ENCODE peak calls at places on chromosomes 6 and 20, in five cellular contexts. One of them, this sample, is unnamed.

GRCh38 chr6:87126501-87126900 is 28.9 kb upstream of the ZNF292 start:
- DNase-seq in amygdala: no peak
- DNase-seq in psoas muscle: no peak
- DNase-seq in heart right ventricle: no peak
- DNase-seq in posterior vena cava: no peak
- DNase-seq in this sample: no peak

GRCh38 chr6:4672772-4673171 is 103.4 kb upstream of the CDYL start:
- DNase-seq in heart right ventricle: no peak
- DNase-seq in psoas muscle: no peak
- DNase-seq in posterior vena cava: no peak
- DNase-seq in amygdala: no peak
- DNase-seq in this sample: no peak

GRCh38 chr6:148565321-148565926 is 181.4 kb upstream of the UST start:
- DNase-seq in heart right ventricle: no peak
- DNase-seq in amygdala: no peak
- DNase-seq in posterior vena cava: no peak
- DNase-seq in psoas muscle: no peak
- DNase-seq in this sample: no peak

GRCh38 chr6:37699138-37699766 is 1.6 kb upstream of the MDGA1 start:
- DNase-seq in heart right ventricle: no peak
- DNase-seq in amygdala: no peak
- DNase-seq in posterior vena cava: no peak
- DNase-seq in psoas muscle: no peak
- DNase-seq in this sample: no peak

GRCh38 chr6:159279790-159280277 is 110.6 kb downstream of the FNDC1 start:
- DNase-seq in amygdala: no peak
- DNase-seq in heart right ventricle: no peak
- DNase-seq in psoas muscle: no peak
- DNase-seq in posterior vena cava: no peak
- DNase-seq in this sample: no peak

GRCh38 chr6:169829786-169830185 is 78.4 kb downstream of the ERMARD start:
- DNase-seq in psoas muscle: no peak
- DNase-seq in heart right ventricle: no peak
- DNase-seq in amygdala: no peak
- DNase-seq in posterior vena cava: peak
- DNase-seq in this sample: no peak

GRCh38 chr20:23874747-23875146 is 4.8 kb downstream of the CST5 start:
- DNase-seq in heart right ventricle: no peak
- DNase-seq in posterior vena cava: no peak
- DNase-seq in psoas muscle: no peak
- DNase-seq in amygdala: no peak
- DNase-seq in this sample: no peak

GRCh38 chr20:47165376-47165865 is 191.1 kb downstream of the ZMYND8 start:
- DNase-seq in amygdala: no peak
- DNase-seq in psoas muscle: no peak
- DNase-seq in heart right ventricle: no peak
- DNase-seq in posterior vena cava: peak
- DNase-seq in this sample: no peak

GRCh38 chr20:19786311-19786710 is 28.3 kb downstream of the RIN2 start:
- DNase-seq in posterior vena cava: no peak
- DNase-seq in psoas muscle: no peak
- DNase-seq in amygdala: no peak
- DNase-seq in heart right ventricle: peak
- DNase-seq in this sample: peak

GRCh38 chr6:31954511-31954910 is 4.3 kb downstream of the NELFE start:
- DNase-seq in psoas muscle: no peak
- DNase-seq in posterior vena cava: no peak
- DNase-seq in heart right ventricle: no peak
- DNase-seq in amygdala: no peak
- DNase-seq in this sample: no peak

GRCh38 chr6:15363164-15363522 is 117.3 kb downstream of the JARID2 start:
- DNase-seq in amygdala: no peak
- DNase-seq in heart right ventricle: no peak
- DNase-seq in psoas muscle: no peak
- DNase-seq in posterior vena cava: no peak
- DNase-seq in this sample: no peak

GRCh38 chr20:1779567-1779966 is 115.6 kb upstream of the SIRPA start:
- DNase-seq in psoas muscle: no peak
- DNase-seq in heart right ventricle: no peak
- DNase-seq in amygdala: no peak
- DNase-seq in posterior vena cava: no peak
- DNase-seq in this sample: no peak

GRCh38 chr6:165098165-165098564 is 211.2 kb downstream of the C6orf118 start:
- DNase-seq in heart right ventricle: no peak
- DNase-seq in amygdala: no peak
- DNase-seq in psoas muscle: no peak
- DNase-seq in posterior vena cava: no peak
- DNase-seq in this sample: no peak

GRCh38 chr6:71197267-71197666 is 91.3 kb upstream of the OGFRL1 start:
- DNase-seq in amygdala: no peak
- DNase-seq in posterior vena cava: no peak
- DNase-seq in psoas muscle: no peak
- DNase-seq in heart right ventricle: no peak
- DNase-seq in this sample: no peak

GRCh38 chr6:18219611-18220010 is 44.7 kb downstream of the DEK start:
- DNase-seq in heart right ventricle: no peak
- DNase-seq in posterior vena cava: no peak
- DNase-seq in amygdala: no peak
- DNase-seq in psoas muscle: no peak
- DNase-seq in this sample: no peak

GRCh38 chr6:19869464-19869863 is 32.3 kb downstream of the ID4 start:
- DNase-seq in posterior vena cava: no peak
- DNase-seq in heart right ventricle: no peak
- DNase-seq in amygdala: no peak
- DNase-seq in psoas muscle: no peak
- DNase-seq in this sample: no peak

GRCh38 chr6:63537126-63537958 is 34.9 kb upstream of the LOC128125822 start:
- DNase-seq in heart right ventricle: no peak
- DNase-seq in psoas muscle: no peak
- DNase-seq in posterior vena cava: no peak
- DNase-seq in amygdala: no peak
- DNase-seq in this sample: no peak

GRCh38 chr6:114514153-114514552 is 171.3 kb upstream of the HS3ST5 start:
- DNase-seq in heart right ventricle: no peak
- DNase-seq in amygdala: no peak
- DNase-seq in psoas muscle: no peak
- DNase-seq in posterior vena cava: no peak
- DNase-seq in this sample: no peak

GRCh38 chr20:62830821-62831220 is 14.0 kb downstream of the COL9A3 start:
- DNase-seq in psoas muscle: peak
- DNase-seq in amygdala: no peak
- DNase-seq in heart right ventricle: no peak
- DNase-seq in posterior vena cava: no peak
- DNase-seq in this sample: no peak

GRCh38 chr6:159981591-159982245 is 12.8 kb downstream of the IGF2R start:
- DNase-seq in amygdala: no peak
- DNase-seq in psoas muscle: peak
- DNase-seq in posterior vena cava: peak
- DNase-seq in heart right ventricle: no peak
- DNase-seq in this sample: no peak

GRCh38 chr20:3934628-3935027 is 45.4 kb downstream of the PANK2 start:
- DNase-seq in amygdala: no peak
- DNase-seq in heart right ventricle: no peak
- DNase-seq in posterior vena cava: no peak
- DNase-seq in psoas muscle: no peak
- DNase-seq in this sample: no peak

GRCh38 chr6:24827162-24827561 is 28.4 kb upstream of the ARMH2 start:
- DNase-seq in amygdala: no peak
- DNase-seq in psoas muscle: no peak
- DNase-seq in posterior vena cava: no peak
- DNase-seq in heart right ventricle: no peak
- DNase-seq in this sample: no peak

GRCh38 chr6:116278853-116279231 is 888 bp downstream of the TSPYL1 start:
- DNase-seq in posterior vena cava: peak
- DNase-seq in heart right ventricle: peak
- DNase-seq in psoas muscle: peak
- DNase-seq in amygdala: no peak
- DNase-seq in this sample: peak

GRCh38 chr20:36145877-36146707 is 8.4 kb upstream of the EPB41L1 start:
- DNase-seq in psoas muscle: peak
- DNase-seq in posterior vena cava: no peak
- DNase-seq in amygdala: no peak
- DNase-seq in heart right ventricle: peak
- DNase-seq in this sample: peak

GRCh38 chr6:158797331-158798202 is 21.6 kb downstream of the EZR start:
- DNase-seq in heart right ventricle: no peak
- DNase-seq in posterior vena cava: no peak
- DNase-seq in amygdala: no peak
- DNase-seq in psoas muscle: no peak
- DNase-seq in this sample: no peak

GRCh38 chr6:158357570-158358216 is 45.4 kb downstream of the TULP4 start:
- DNase-seq in amygdala: no peak
- DNase-seq in heart right ventricle: no peak
- DNase-seq in psoas muscle: no peak
- DNase-seq in posterior vena cava: no peak
- DNase-seq in this sample: no peak

GRCh38 chr6:116522896-116523295 is 11.5 kb downstream of the CALHM5 start:
- DNase-seq in psoas muscle: no peak
- DNase-seq in amygdala: no peak
- DNase-seq in heart right ventricle: no peak
- DNase-seq in posterior vena cava: no peak
- DNase-seq in this sample: no peak

GRCh38 chr6:167661456-167662103 is 165.1 kb upstream of the AFDN start:
- DNase-seq in heart right ventricle: no peak
- DNase-seq in psoas muscle: no peak
- DNase-seq in posterior vena cava: peak
- DNase-seq in amygdala: no peak
- DNase-seq in this sample: no peak

GRCh38 chr20:824916-825315 is 8.6 kb upstream of the FAM110A start:
- DNase-seq in heart right ventricle: no peak
- DNase-seq in psoas muscle: no peak
- DNase-seq in amygdala: no peak
- DNase-seq in posterior vena cava: peak
- DNase-seq in this sample: no peak

GRCh38 chr20:36113015-36113414 is 41.5 kb upstream of the EPB41L1 start:
- DNase-seq in posterior vena cava: no peak
- DNase-seq in psoas muscle: no peak
- DNase-seq in amygdala: no peak
- DNase-seq in heart right ventricle: no peak
- DNase-seq in this sample: no peak